ENCODE peak calls at places on chromosomes 6 and 20, in eight cellular contexts. Y is A549; P is HFFc6; I is GM10248; C is body of pancreas; L is CD8-positive, alpha-beta T cell; Z is cardiac fibroblast; R is tibial nerve. G is an unnamed sample.

GRCh38 chr6:90753820-90754604 is 167.1 kb upstream of the MAP3K7 start:
- DNase-seq in P (no peak), I (no peak), L (no peak), Y (no peak), Z (no peak), C (no peak), R (no peak), G (no peak)

GRCh38 chr6:85594197-85594930 is 706 bp upstream of the SNX14 start:
- DNase-seq in R (no peak), L (no peak), Z (peak; percentile 50), Y (no peak), I (no peak), C (no peak), P (peak; percentile 18), G (peak; percentile 55)

GRCh38 chr6:160950507-160950906 is 41.1 kb upstream of the MAP3K4 start:
- DNase-seq in R (no peak), C (peak; percentile 26), I (no peak), L (no peak), Z (peak; percentile 45), P (no peak), Y (peak; percentile 16), G (no peak)

GRCh38 chr6:108068182-108068581 is 6.4 kb downstream of the OSTM1 start:
- DNase-seq in Y (no peak), R (no peak), C (no peak), Z (no peak), P (no peak), I (no peak), L (no peak), G (no peak)

GRCh38 chr20:63594043-63594561 is 20.1 kb upstream of the HELZ2 start:
- DNase-seq in L (no peak), R (no peak), Y (no peak), C (no peak), I (no peak), P (peak; percentile 27), Z (peak; percentile 73), G (no peak)

GRCh38 chr6:15481892-15482291 is 180.9 kb downstream of the DTNBP1 start:
- DNase-seq in Y (no peak), L (no peak), R (no peak), Z (no peak), P (no peak), C (no peak), I (peak; percentile 39), G (no peak)

GRCh38 chr6:6701864-6702263 is 113.3 kb downstream of the LY86 start:
- DNase-seq in Z (no peak), P (no peak), R (no peak), I (no peak), Y (no peak), L (no peak), C (no peak), G (no peak)

GRCh38 chr6:157099912-157100593 is 223.3 kb downstream of the TMEM242 start:
- DNase-seq in P (no peak), Y (no peak), L (peak; percentile 53), I (peak; percentile 71), R (no peak), C (no peak), Z (peak; percentile 19), G (no peak)

GRCh38 chr20:43404880-43405279 is 52.8 kb upstream of the SRSF6 start:
- DNase-seq in P (no peak), L (no peak), C (no peak), I (peak; percentile 42), R (no peak), Z (peak; percentile 24), Y (peak; percentile 25), G (no peak)

GRCh38 chr20:967796-968742 is 34.0 kb downstream of the RSPO4 start:
- DNase-seq in Y (no peak), R (no peak), L (no peak), C (no peak), I (no peak), P (peak; percentile 9), Z (peak; percentile 56), G (no peak)

GRCh38 chr6:158825951-158826306 is 6.8 kb upstream of the EZR start:
- DNase-seq in I (no peak), P (no peak), L (peak; percentile 35), C (no peak), Y (no peak), Z (no peak), R (no peak), G (peak; percentile 46)

GRCh38 chr6:38509713-38510112 is 130.0 kb downstream of the BTBD9 start:
- DNase-seq in I (no peak), Z (peak; percentile 77), Y (no peak), P (peak; percentile 75), L (no peak), C (no peak), R (no peak), G (no peak)

GRCh38 chr6:11964101-11964500 is 48.0 kb upstream of the HIVEP1 start:
- DNase-seq in I (no peak), C (no peak), Z (no peak), Y (no peak), P (no peak), R (no peak), L (no peak), G (no peak)

GRCh38 chr6:99605074-99605726 is 1.4 kb upstream of the PRDM13 start:
- DNase-seq in Y (no peak), C (no peak), L (no peak), P (no peak), I (no peak), Z (no peak), R (no peak), G (no peak)

GRCh38 chr6:40879169-40879568 is 159.9 kb downstream of the UNC5CL start:
- DNase-seq in Y (no peak), R (no peak), Z (no peak), P (no peak), I (no peak), C (no peak), L (no peak), G (no peak)
- TF ChIP-seq CTCF in Y (no peak), R (no peak), Z (no peak), P (no peak), I (no peak), C (no peak), L (no peak), G (no peak)

GRCh38 chr6:29598348-29598747 is 13.4 kb downstream of the OR2H2 start:
- DNase-seq in I (no peak), L (no peak), R (no peak), Y (no peak), P (no peak), Z (no peak), C (no peak), G (no peak)

GRCh38 chr6:29597184-29597583 is 12.3 kb downstream of the OR2H2 start:
- DNase-seq in R (no peak), I (no peak), P (no peak), L (no peak), Y (no peak), C (no peak), Z (no peak), G (no peak)

GRCh38 chr6:29603456-29603855 is 18.5 kb downstream of the OR2H2 start:
- DNase-seq in P (no peak), I (no peak), Y (no peak), R (no peak), L (no peak), C (no peak), Z (no peak), G (no peak)

GRCh38 chr6:29603930-29604329 is 19.0 kb downstream of the OR2H2 start:
- DNase-seq in I (no peak), P (no peak), Y (no peak), R (no peak), Z (no peak), L (no peak), C (no peak), G (no peak)

GRCh38 chr6:29602564-29603361 is 17.8 kb downstream of the OR2H2 start:
- DNase-seq in R (no peak), Y (peak; percentile 20), Z (peak; percentile 29), P (peak; percentile 17), C (no peak), I (peak; percentile 39), L (no peak), G (no peak)
- TF ChIP-seq CTCF in R (no peak), Y (peak; percentile 11), Z (peak; percentile 19), P (peak; percentile 54), C (no peak), I (no peak), L (no peak), G (no peak)

DNA sequence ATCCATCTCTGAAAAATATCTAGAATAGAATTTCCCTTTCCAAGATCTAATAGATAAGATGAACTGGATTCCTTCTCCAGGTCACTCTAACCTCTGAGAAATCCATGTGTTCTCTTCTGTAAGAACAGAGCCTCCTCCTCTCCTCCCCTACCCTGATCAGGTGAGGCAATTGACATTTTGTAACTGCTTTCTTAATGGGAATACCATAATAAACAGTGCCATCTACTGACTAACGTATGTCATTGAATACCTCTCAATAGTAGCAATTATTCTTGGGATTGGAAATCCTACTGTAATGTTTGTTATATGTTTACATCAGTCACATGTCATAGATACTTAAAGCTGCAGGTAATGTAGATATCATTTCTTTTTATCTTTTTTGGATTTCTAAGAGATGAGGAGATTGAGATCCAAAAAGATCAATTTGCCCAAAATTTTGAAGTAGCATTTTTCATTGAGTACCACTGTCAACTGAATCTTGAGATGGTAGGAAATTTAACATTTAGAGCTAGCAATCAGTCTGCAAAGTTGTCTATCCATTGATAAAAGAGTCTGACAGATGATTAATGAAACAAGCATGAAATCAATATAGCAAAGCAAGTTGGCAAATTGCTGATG is 365.8 kb upstream of the HSF2 start:
- DNase-seq in P (peak; percentile 62), L (no peak), Z (peak; percentile 81), Y (peak; percentile 18), C (no peak), R (no peak), I (peak; percentile 15), G (no peak)
- TF ChIP-seq CTCF in P (peak; percentile 85), L (peak; percentile 59), Z (peak; percentile 38), Y (peak; percentile 63), C (peak; percentile 79), R (peak; percentile 35), I (peak; percentile 60), G (peak; percentile 77)

GRCh38 chr6:139927742-139928305 is 553.4 kb upstream of the CITED2 start:
- DNase-seq in C (no peak), Y (no peak), Z (no peak), I (no peak), L (no peak), P (no peak), R (no peak), G (no peak)

GRCh38 chr6:139923964-139924475 is 549.6 kb upstream of the CITED2 start:
- DNase-seq in Z (no peak), P (no peak), Y (no peak), L (no peak), R (no peak), C (no peak), I (no peak), G (no peak)

GRCh38 chr6:139926711-139927110 is 552.3 kb upstream of the CITED2 start:
- DNase-seq in I (no peak), Y (no peak), L (no peak), R (no peak), P (peak; percentile 47), C (no peak), Z (peak; percentile 67), G (no peak)

GRCh38 chr6:139925894-139926641 is 551.6 kb upstream of the CITED2 start:
- DNase-seq in C (no peak), R (no peak), L (no peak), Y (no peak), I (no peak), Z (peak; percentile 91), P (peak; percentile 23), G (no peak)

DNA sequence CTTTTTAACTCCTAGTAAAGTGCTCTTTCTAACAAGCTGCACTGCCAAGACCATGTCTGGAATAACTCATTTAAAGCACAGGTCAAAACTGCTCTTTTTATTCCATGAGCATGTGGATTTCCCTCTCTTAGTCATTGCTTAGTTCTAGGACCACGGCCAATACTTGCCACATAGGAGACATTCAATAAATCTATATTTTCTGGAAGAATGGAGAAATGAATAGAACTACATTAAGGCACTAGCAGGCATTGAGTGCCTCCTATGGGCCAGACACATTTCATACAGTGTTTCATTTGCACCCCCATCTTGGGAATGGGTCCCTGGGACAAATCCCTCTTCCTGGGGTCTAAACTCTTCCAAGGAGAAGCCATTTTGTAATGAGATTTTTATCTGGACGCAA is 552.8 kb upstream of the CITED2 start:
- DNase-seq in Z (peak; percentile 85), L (no peak), Y (no peak), C (no peak), P (peak; percentile 81), R (no peak), I (peak; percentile 27), G (no peak)
- TF ChIP-seq CTCF in Z (peak; percentile 20), L (no peak), Y (no peak), C (peak; percentile 36), P (peak; percentile 71), R (no peak), I (peak; percentile 30), G (no peak)

G was measured in adrenal gland.